ENCODE peak calls at places on chromosome 20, in seven cellular contexts. One of them, this sample, is unnamed.
A peak's percentile ranks its signal among the peaks of the same experiment; 100 is the strongest.

GRCh38 chr20:38221041-38221589 is 39.4 kb downstream of the KIAA1755 start:
- DNase-seq in ovary: peak; percentile 82
- DNase-seq in right atrium auricular region: no peak
- DNase-seq in keratinocyte: no peak
- DNase-seq in iPS DF 6.9: peak; percentile 55
- DNase-seq in CD4-positive, alpha-beta memory T cell: peak; percentile 35
- DNase-seq in ascending aorta: no peak
- DNase-seq in this sample: peak; percentile 54

GRCh38 chr20:7712661-7713060 is 227.6 kb downstream of the HAO1 start:
- DNase-seq in ovary: no peak
- DNase-seq in keratinocyte: no peak
- DNase-seq in iPS DF 6.9: no peak
- DNase-seq in right atrium auricular region: no peak
- DNase-seq in CD4-positive, alpha-beta memory T cell: no peak
- DNase-seq in ascending aorta: no peak
- DNase-seq in this sample: no peak

GRCh38 chr20:38321959-38322598 is 18.1 kb downstream of the BPI start:
- DNase-seq in ascending aorta: no peak
- DNase-seq in keratinocyte: no peak
- DNase-seq in CD4-positive, alpha-beta memory T cell: no peak
- DNase-seq in right atrium auricular region: peak; percentile 71
- DNase-seq in iPS DF 6.9: no peak
- DNase-seq in ovary: peak; percentile 56
- DNase-seq in this sample: peak; percentile 31

GRCh38 chr20:37571033-37571432 is 43.4 kb upstream of the BLCAP start:
- DNase-seq in ascending aorta: no peak
- DNase-seq in keratinocyte: no peak
- DNase-seq in ovary: no peak
- DNase-seq in CD4-positive, alpha-beta memory T cell: no peak
- DNase-seq in iPS DF 6.9: no peak
- DNase-seq in right atrium auricular region: no peak
- DNase-seq in this sample: no peak

GRCh38 chr20:45510242-45510862 is 5.1 kb downstream of the SPINT3 start:
- DNase-seq in iPS DF 6.9: no peak
- DNase-seq in right atrium auricular region: no peak
- DNase-seq in keratinocyte: no peak
- DNase-seq in CD4-positive, alpha-beta memory T cell: no peak
- DNase-seq in ovary: no peak
- DNase-seq in ascending aorta: no peak
- DNase-seq in this sample: no peak

GRCh38 chr20:44110816-44111568 is 76.0 kb downstream of the JPH2 start:
- DNase-seq in iPS DF 6.9: no peak
- DNase-seq in keratinocyte: no peak
- DNase-seq in right atrium auricular region: no peak
- DNase-seq in ovary: no peak
- DNase-seq in CD4-positive, alpha-beta memory T cell: no peak
- DNase-seq in ascending aorta: no peak
- DNase-seq in this sample: no peak

GRCh38 chr20:3166338-3166912 is 6.8 kb upstream of the FASTKD5 start:
- DNase-seq in iPS DF 6.9: no peak
- DNase-seq in CD4-positive, alpha-beta memory T cell: no peak
- DNase-seq in ascending aorta: no peak
- DNase-seq in ovary: no peak
- DNase-seq in right atrium auricular region: no peak
- DNase-seq in keratinocyte: no peak
- DNase-seq in this sample: no peak

GRCh38 chr20:10448270-10449156 is 13.4 kb downstream of the SLX4IP start:
- DNase-seq in CD4-positive, alpha-beta memory T cell: no peak
- DNase-seq in ascending aorta: no peak
- DNase-seq in keratinocyte: no peak
- DNase-seq in iPS DF 6.9: no peak
- DNase-seq in ovary: no peak
- DNase-seq in right atrium auricular region: no peak
- DNase-seq in this sample: no peak

GRCh38 chr20:32203556-32204484 is 3.7 kb downstream of the PLAGL2 start:
- DNase-seq in ovary: no peak
- DNase-seq in iPS DF 6.9: no peak
- DNase-seq in ascending aorta: no peak
- DNase-seq in CD4-positive, alpha-beta memory T cell: no peak
- DNase-seq in keratinocyte: no peak
- DNase-seq in right atrium auricular region: no peak
- DNase-seq in this sample: peak; percentile 57

GRCh38 chr20:12371955-12372354 is 454.3 kb downstream of the BTBD3 start:
- DNase-seq in ascending aorta: no peak
- DNase-seq in keratinocyte: no peak
- DNase-seq in right atrium auricular region: no peak
- DNase-seq in iPS DF 6.9: no peak
- DNase-seq in CD4-positive, alpha-beta memory T cell: no peak
- DNase-seq in ovary: no peak
- DNase-seq in this sample: no peak

GRCh38 chr20:3714092-3714491 is 1.7 kb upstream of the SIGLEC1 start:
- DNase-seq in right atrium auricular region: no peak
- DNase-seq in iPS DF 6.9: no peak
- DNase-seq in keratinocyte: no peak
- DNase-seq in CD4-positive, alpha-beta memory T cell: no peak
- DNase-seq in ascending aorta: no peak
- DNase-seq in ovary: no peak
- DNase-seq in this sample: no peak

GRCh38 chr20:41734506-41734945 is 116.3 kb upstream of the CHD6 start:
- DNase-seq in iPS DF 6.9: peak; percentile 63
- DNase-seq in right atrium auricular region: peak; percentile 59
- DNase-seq in CD4-positive, alpha-beta memory T cell: peak; percentile 3
- DNase-seq in ovary: no peak
- DNase-seq in keratinocyte: peak; percentile 11
- DNase-seq in ascending aorta: no peak
- DNase-seq in this sample: peak; percentile 36

GRCh38 chr20:60283281-60283680 is 325.1 kb downstream of the CDH26 start:
- DNase-seq in CD4-positive, alpha-beta memory T cell: no peak
- DNase-seq in ascending aorta: no peak
- DNase-seq in ovary: no peak
- DNase-seq in iPS DF 6.9: no peak
- DNase-seq in right atrium auricular region: no peak
- DNase-seq in keratinocyte: no peak
- DNase-seq in this sample: no peak

GRCh38 chr20:23142162-23143050 is 56.3 kb upstream of the CD93 start:
- DNase-seq in ovary: peak; percentile 41
- DNase-seq in iPS DF 6.9: no peak
- DNase-seq in right atrium auricular region: no peak
- DNase-seq in CD4-positive, alpha-beta memory T cell: peak; percentile 21
- DNase-seq in keratinocyte: no peak
- DNase-seq in ascending aorta: no peak
- DNase-seq in this sample: no peak

GRCh38 chr20:48467622-48468021 is 360.2 kb downstream of the PREX1 start:
- DNase-seq in ovary: no peak
- DNase-seq in CD4-positive, alpha-beta memory T cell: no peak
- DNase-seq in ascending aorta: no peak
- DNase-seq in keratinocyte: no peak
- DNase-seq in right atrium auricular region: no peak
- DNase-seq in iPS DF 6.9: peak; percentile 31
- DNase-seq in this sample: no peak

GRCh38 chr20:62266340-62266739 is 28.0 kb downstream of the OSBPL2 start:
- DNase-seq in ovary: no peak
- DNase-seq in right atrium auricular region: no peak
- DNase-seq in keratinocyte: no peak
- DNase-seq in iPS DF 6.9: no peak
- DNase-seq in ascending aorta: no peak
- DNase-seq in CD4-positive, alpha-beta memory T cell: no peak
- DNase-seq in this sample: peak; percentile 4

GRCh38 chr20:57277398-57278105 is 11.1 kb upstream of the BMP7 start:
- DNase-seq in ovary: no peak
- DNase-seq in ascending aorta: no peak
- DNase-seq in right atrium auricular region: no peak
- DNase-seq in iPS DF 6.9: no peak
- DNase-seq in keratinocyte: no peak
- DNase-seq in CD4-positive, alpha-beta memory T cell: no peak
- DNase-seq in this sample: no peak
- H3K4me1 ChIP-seq in ovary: no peaks in the 10 kb centered on the region
- H3K4me1 ChIP-seq in ascending aorta: no peaks in the 10 kb centered on the region
- H3K4me1 ChIP-seq in right atrium auricular region: no peaks in the 10 kb centered on the region
- H3K4me1 ChIP-seq in iPS DF 6.9: no peaks in the 10 kb centered on the region
- H3K4me1 ChIP-seq in keratinocyte: peaks cover 8% of the 10 kb centered on the region
- H3K4me1 ChIP-seq in CD4-positive, alpha-beta memory T cell: no peaks in the 10 kb centered on the region
- H3K4me1 ChIP-seq in this sample: peaks cover 17% of the 10 kb centered on the region

DNA sequence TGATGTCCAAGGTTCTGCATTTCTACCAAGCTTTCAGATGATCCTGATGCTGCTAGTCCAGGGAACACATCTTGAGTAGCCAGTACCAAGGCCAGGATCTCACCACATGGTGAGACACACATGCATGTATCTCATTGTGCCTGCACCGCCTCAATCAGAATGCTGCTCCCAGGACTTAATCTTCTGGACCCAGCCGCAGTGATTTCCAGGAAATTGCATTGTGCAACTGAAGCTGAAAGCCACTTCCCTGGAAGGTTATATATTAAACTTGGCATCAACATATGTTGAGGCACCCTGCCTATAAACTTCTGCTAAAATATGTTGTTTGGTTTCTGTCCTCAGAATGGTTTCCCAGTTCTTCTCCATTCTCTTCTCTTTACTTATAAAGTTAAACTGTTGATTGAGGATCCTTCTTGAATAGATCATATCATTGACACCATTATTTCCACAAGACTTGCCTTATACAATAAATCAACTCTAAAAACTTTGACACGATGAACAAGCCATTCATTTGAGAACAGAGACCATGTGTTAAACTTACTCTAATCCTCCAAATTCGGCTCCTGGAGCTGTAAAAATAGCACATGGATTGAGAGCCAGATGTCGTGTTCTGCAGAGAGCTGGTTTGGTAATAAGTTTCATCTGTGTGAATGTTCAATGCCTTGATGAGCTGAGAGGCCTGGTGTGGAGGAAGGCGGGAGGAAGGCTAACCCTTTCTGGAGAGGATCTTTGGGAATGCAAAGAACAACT is 65.0 kb upstream of the PCSK2 start:
- DNase-seq in ovary: no peak
- DNase-seq in keratinocyte: no peak
- DNase-seq in right atrium auricular region: no peak
- DNase-seq in CD4-positive, alpha-beta memory T cell: no peak
- DNase-seq in ascending aorta: no peak
- DNase-seq in iPS DF 6.9: no peak
- DNase-seq in this sample: no peak
- H3K4me1 ChIP-seq in ovary: peaks cover 6% of the 10 kb centered on the region
- H3K4me1 ChIP-seq in keratinocyte: no peaks in the 10 kb centered on the region
- H3K4me1 ChIP-seq in right atrium auricular region: no peaks in the 10 kb centered on the region
- H3K4me1 ChIP-seq in CD4-positive, alpha-beta memory T cell: no peaks in the 10 kb centered on the region
- H3K4me1 ChIP-seq in ascending aorta: no peaks in the 10 kb centered on the region
- H3K4me1 ChIP-seq in iPS DF 6.9: no peaks in the 10 kb centered on the region
- H3K4me1 ChIP-seq in this sample: no peaks in the 10 kb centered on the region

GRCh38 chr20:34526466-34526865 is 10.2 kb downstream of the DYNLRB1 start:
- DNase-seq in ovary: no peak
- DNase-seq in CD4-positive, alpha-beta memory T cell: no peak
- DNase-seq in keratinocyte: no peak
- DNase-seq in right atrium auricular region: no peak
- DNase-seq in iPS DF 6.9: no peak
- DNase-seq in ascending aorta: no peak
- DNase-seq in this sample: no peak
- H3K4me1 ChIP-seq in ovary: peaks cover 16% of the 10 kb centered on the region
- H3K4me1 ChIP-seq in CD4-positive, alpha-beta memory T cell: peaks cover 23% of the 10 kb centered on the region
- H3K4me1 ChIP-seq in keratinocyte: peaks cover 22% of the 10 kb centered on the region
- H3K4me1 ChIP-seq in right atrium auricular region: no peaks in the 10 kb centered on the region
- H3K4me1 ChIP-seq in iPS DF 6.9: no peaks in the 10 kb centered on the region
- H3K4me1 ChIP-seq in ascending aorta: peaks cover 48% of the 10 kb centered on the region
- H3K4me1 ChIP-seq in this sample: peaks cover 50% of the 10 kb centered on the region

GRCh38 chr20:36481380-36482043 is 59.8 kb upstream of the MYL9 start:
- DNase-seq in right atrium auricular region: no peak
- DNase-seq in iPS DF 6.9: no peak
- DNase-seq in CD4-positive, alpha-beta memory T cell: no peak
- DNase-seq in ascending aorta: no peak
- DNase-seq in keratinocyte: no peak
- DNase-seq in ovary: no peak
- DNase-seq in this sample: no peak
- H3K4me1 ChIP-seq in right atrium auricular region: no peaks in the 10 kb centered on the region
- H3K4me1 ChIP-seq in iPS DF 6.9: no peaks in the 10 kb centered on the region
- H3K4me1 ChIP-seq in CD4-positive, alpha-beta memory T cell: peaks cover 7% of the 10 kb centered on the region
- H3K4me1 ChIP-seq in ascending aorta: peaks cover 85% of the 10 kb centered on the region
- H3K4me1 ChIP-seq in keratinocyte: peaks cover 8% of the 10 kb centered on the region
- H3K4me1 ChIP-seq in ovary: peaks cover 16% of the 10 kb centered on the region
- H3K4me1 ChIP-seq in this sample: peaks cover 48% of the 10 kb centered on the region

DNA sequence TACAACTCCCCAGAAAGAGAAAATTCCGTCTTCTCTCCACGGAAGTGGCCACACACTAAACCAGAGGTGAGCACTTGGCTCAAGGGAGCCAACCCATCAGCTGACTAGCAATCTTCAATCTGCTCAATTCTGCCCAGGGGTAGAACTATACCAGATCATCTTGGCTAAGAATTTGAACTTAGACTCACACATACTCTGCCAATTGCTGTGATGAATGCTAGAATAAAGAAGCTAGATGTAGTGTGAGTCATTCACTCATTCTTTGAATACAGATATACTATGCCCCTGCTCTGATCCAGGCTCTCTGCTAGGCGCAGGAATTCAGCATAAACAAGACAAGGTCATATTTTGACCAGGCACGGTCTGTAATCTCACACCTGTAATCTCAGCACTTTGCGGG is 147.9 kb upstream of the SHLD1 start:
- DNase-seq in CD4-positive, alpha-beta memory T cell: no peak
- DNase-seq in keratinocyte: no peak
- DNase-seq in iPS DF 6.9: no peak
- DNase-seq in ascending aorta: no peak
- DNase-seq in right atrium auricular region: no peak
- DNase-seq in ovary: no peak
- DNase-seq in this sample: no peak
- H3K4me1 ChIP-seq in CD4-positive, alpha-beta memory T cell: peaks cover 73% of the 10 kb centered on the region
- H3K4me1 ChIP-seq in keratinocyte: no peaks in the 10 kb centered on the region
- H3K4me1 ChIP-seq in iPS DF 6.9: no peaks in the 10 kb centered on the region
- H3K4me1 ChIP-seq in ascending aorta: peaks cover 2% of the 10 kb centered on the region
- H3K4me1 ChIP-seq in right atrium auricular region: no peaks in the 10 kb centered on the region
- H3K4me1 ChIP-seq in ovary: peaks cover 4% of the 10 kb centered on the region
- H3K4me1 ChIP-seq in this sample: peaks cover 34% of the 10 kb centered on the region

DNA sequence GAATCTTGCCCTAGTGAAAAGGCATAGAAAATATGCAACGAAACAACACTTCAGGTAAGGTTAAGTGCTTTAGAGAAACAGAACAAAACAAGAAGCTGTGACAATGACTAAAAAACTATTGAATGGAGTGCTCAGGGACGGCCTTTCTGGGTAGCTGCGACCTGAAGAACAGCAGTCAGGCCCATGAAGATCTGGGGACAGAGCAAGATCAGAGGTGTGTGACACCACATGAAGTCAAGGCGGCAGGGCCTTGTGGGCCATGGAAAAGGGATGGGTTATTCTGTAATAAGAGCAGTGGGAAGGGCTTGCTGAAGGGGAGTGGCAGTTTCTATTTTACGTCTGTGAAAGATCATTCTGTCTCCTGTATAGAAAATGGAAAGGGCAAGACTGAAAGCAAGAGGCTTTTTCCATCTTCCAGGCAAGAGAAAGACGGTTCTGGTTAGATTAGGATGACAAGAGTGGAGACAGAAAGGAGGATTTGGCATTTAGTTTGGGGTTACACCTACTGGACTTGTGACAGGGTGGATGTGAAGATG is 5.1 kb downstream of the UBE2V1 start:
- DNase-seq in CD4-positive, alpha-beta memory T cell: no peak
- DNase-seq in iPS DF 6.9: no peak
- DNase-seq in right atrium auricular region: no peak
- DNase-seq in keratinocyte: no peak
- DNase-seq in ascending aorta: no peak
- DNase-seq in ovary: no peak
- DNase-seq in this sample: no peak
- H3K4me1 ChIP-seq in CD4-positive, alpha-beta memory T cell: peaks cover 82% of the 10 kb centered on the region
- H3K4me1 ChIP-seq in iPS DF 6.9: peaks cover 2% of the 10 kb centered on the region
- H3K4me1 ChIP-seq in right atrium auricular region: no peaks in the 10 kb centered on the region
- H3K4me1 ChIP-seq in keratinocyte: peaks cover 34% of the 10 kb centered on the region
- H3K4me1 ChIP-seq in ascending aorta: peaks cover 52% of the 10 kb centered on the region
- H3K4me1 ChIP-seq in ovary: peaks cover 8% of the 10 kb centered on the region
- H3K4me1 ChIP-seq in this sample: peaks cover 33% of the 10 kb centered on the region

This sample was measured in thyroid gland.